ENCODE peak calls at places on chromosomes 13 and 19, in nine cellular contexts. R, O, U, M, L, Y, F, C and T are unnamed samples. For H3K27me3, the result is how much of the 10 kb centered on the place peaks cover.

GRCh38 chr13:40589285-40590109 is 76.9 kb downstream of the FOXO1 start:
- DNase-seq in R (peak), O (no peak), U (peak), M (peak), L (peak), Y (peak), F (peak), C (no peak), T (peak)

GRCh38 chr19:3034845-3035541 is 5.9 kb upstream of the TLE2 start:
- DNase-seq in R (peak), O (peak), U (peak), M (peak), L (peak), Y (no peak), F (no peak), C (peak), T (no peak)

GRCh38 chr13:42486711-42487198 is 87.2 kb upstream of the TNFSF11 start:
- DNase-seq in R (peak), O (no peak), U (peak), M (peak), L (no peak), Y (no peak), F (no peak), C (no peak), T (peak)

GRCh38 chr13:48009298-48009697 is 8.2 kb upstream of the SUCLA2 start:
- DNase-seq in R (peak), O (no peak), U (peak), M (peak), L (no peak), Y (no peak), F (no peak), C (no peak), T (peak)

GRCh38 chr13:102567857-102568256 is 28.9 kb upstream of the TPP2 start:
- DNase-seq in R (no peak), O (no peak), U (no peak), M (no peak), L (no peak), Y (no peak), F (no peak), C (peak), T (no peak)

GRCh38 chr13:91142572-91142971 is 204.9 kb upstream of the MIR17HG start:
- DNase-seq in R (peak), O (no peak), U (peak), M (peak), L (no peak), Y (no peak), F (no peak), C (no peak), T (no peak)

GRCh38 chr13:25329706-25330105 is 28.3 kb downstream of the NUP58 start:
- DNase-seq in R (peak), O (no peak), U (peak), M (peak), L (no peak), Y (no peak), F (no peak), C (no peak), T (peak)

GRCh38 chr13:102687520-102687919 is 7.3 kb downstream of the METTL21C start:
- DNase-seq in R (peak), O (no peak), U (no peak), M (no peak), L (no peak), Y (no peak), F (no peak), C (no peak), T (no peak)

GRCh38 chr13:36710396-36710795 is 36.6 kb downstream of the SERTM1 start:
- DNase-seq in R (no peak), O (no peak), U (no peak), M (no peak), L (no peak), Y (no peak), F (no peak), C (no peak), T (no peak)

GRCh38 chr13:51437550-51438127 is 15.2 kb downstream of the INTS6 start:
- DNase-seq in R (no peak), O (no peak), U (no peak), M (no peak), L (no peak), Y (no peak), F (no peak), C (no peak), T (no peak)

GRCh38 chr19:11399667-11400066 is 15.6 kb upstream of the EPOR start:
- DNase-seq in R (no peak), O (no peak), U (no peak), M (no peak), L (no peak), Y (no peak), F (no peak), C (no peak), T (no peak)

GRCh38 chr13:26436914-26437313 is 120.6 kb upstream of the WASF3 start:
- DNase-seq in R (no peak), O (no peak), U (no peak), M (no peak), L (no peak), Y (no peak), F (no peak), C (no peak), T (no peak)

GRCh38 chr13:39385154-39385553 is 217.8 kb downstream of the LHFPL6 start:
- DNase-seq in R (no peak), O (no peak), U (no peak), M (peak), L (no peak), Y (no peak), F (no peak), C (no peak), T (no peak)

GRCh38 chr19:47697863-47698609 is 15.2 kb upstream of the EHD2 start:
- DNase-seq in R (peak), O (peak), U (peak), M (peak), L (peak), Y (peak), F (peak), C (peak), T (peak)

GRCh38 chr13:110343241-110343865 is 36.3 kb downstream of the COL4A2 start:
- DNase-seq in R (peak), O (no peak), U (no peak), M (peak), L (no peak), Y (no peak), F (peak), C (no peak), T (no peak)

GRCh38 chr13:29849071-29849541 is 1.3 kb downstream of the UBL3 start:
- DNase-seq in R (peak), O (no peak), U (peak), M (peak), L (peak), Y (no peak), F (peak), C (peak), T (no peak)

GRCh38 chr19:48873476-48874308 is 1.5 kb downstream of the PPP1R15A start:
- DNase-seq in R (no peak), O (no peak), U (no peak), M (no peak), L (peak), Y (no peak), F (no peak), C (no peak), T (no peak)

GRCh38 chr13:44191504-44192171 is 182.0 kb upstream of the SERP2 start:
- DNase-seq in R (peak), O (no peak), U (peak), M (peak), L (peak), Y (peak), F (peak), C (peak), T (peak)

GRCh38 chr13:43377955-43378354 is 354.6 kb downstream of the DNAJC15 start:
- DNase-seq in R (peak), O (no peak), U (peak), M (peak), L (no peak), Y (no peak), F (no peak), C (no peak), T (peak)

DNA sequence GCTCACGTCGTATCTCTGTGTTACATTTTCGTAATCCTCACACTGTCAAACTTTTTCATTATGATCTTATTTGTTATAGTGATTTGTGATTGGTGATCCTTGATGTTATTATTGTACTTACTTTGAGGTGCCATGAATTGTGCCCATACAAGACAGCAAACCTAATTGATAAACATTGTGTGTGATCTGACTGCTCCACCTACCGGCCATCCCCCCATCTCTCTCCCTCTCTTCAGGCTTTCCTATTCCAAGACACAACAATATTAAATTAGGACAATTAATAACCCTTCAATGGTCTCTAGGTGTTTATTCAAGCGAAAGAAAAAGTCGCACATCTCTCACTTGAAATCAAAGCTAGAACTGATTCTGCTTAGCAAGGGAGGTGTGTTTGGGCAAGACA is 349.3 kb downstream of the RBM26 start:
- DNase-seq in R (no peak), O (no peak), U (no peak), M (no peak), L (no peak), Y (no peak), F (no peak), C (peak), T (no peak)
- H3K4me3 ChIP-seq in R (no peak), O (no peak), U (no peak), M (no peak), L (no peak), Y (no peak), F (no peak), C (no peak), T (no peak)

DNA sequence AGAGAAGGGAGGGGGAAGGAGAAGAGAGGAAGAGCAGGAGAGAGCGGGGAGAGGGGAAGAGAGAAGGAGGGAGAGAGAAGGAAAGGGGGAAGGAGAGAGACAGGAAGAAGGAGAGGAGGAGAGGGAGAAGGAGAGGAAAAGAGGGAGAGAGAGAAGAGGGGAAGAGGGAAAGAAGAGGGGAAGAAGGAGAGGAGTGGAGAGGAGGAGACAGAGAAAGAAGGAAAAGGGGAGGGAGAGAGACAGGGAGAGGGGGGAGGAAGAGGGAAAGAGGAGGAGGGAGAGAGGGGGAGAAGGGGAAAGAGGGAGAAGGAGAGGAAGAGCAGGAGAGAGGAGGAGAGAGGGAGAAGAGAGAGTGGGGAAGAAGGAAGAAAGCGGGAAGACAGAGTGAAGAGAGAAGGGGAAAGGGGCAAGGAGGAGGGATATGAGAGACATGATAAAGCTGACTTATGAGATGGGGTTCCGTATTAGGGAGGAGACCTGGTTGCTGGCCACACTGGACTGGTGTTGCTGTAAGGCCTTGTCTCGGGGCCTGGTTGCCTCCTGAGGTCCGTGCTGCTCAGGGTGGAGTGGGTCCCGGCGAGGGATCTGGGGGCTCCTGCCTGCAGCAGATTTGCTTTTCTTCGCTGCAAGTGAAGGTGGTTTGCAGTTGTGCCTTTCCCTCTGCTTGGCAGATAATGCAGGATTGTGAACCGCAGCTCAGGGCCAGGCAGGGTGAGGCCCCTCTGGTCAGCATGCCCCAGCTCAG is 139.5 kb downstream of the TEX29 start:
- DNase-seq in R (no peak), O (no peak), U (no peak), M (no peak), L (no peak), Y (no peak), F (no peak), C (no peak), T (no peak)
- H3K27me3 ChIP-seq in R (under half), O (under half), U (under half), M (under half), L (under half), Y (under half), F (under half), C (under half), T (under half)

GRCh38 chr19:21604351-21604926 is 99.0 kb downstream of the ZNF429 start:
- DNase-seq in R (peak), O (no peak), U (peak), M (peak), L (no peak), Y (no peak), F (no peak), C (peak), T (peak)
- H3K4me3 ChIP-seq in R (peak), O (peak), U (peak), M (peak), L (peak), Y (no peak), F (peak), C (peak), T (peak)

GRCh38 chr13:27965740-27966640 is 3.1 kb downstream of the CDX2 start:
- DNase-seq in R (no peak), O (no peak), U (no peak), M (no peak), L (no peak), Y (no peak), F (no peak), C (peak), T (no peak)

GRCh38 chr13:27967736-27968315 is 1.3 kb downstream of the CDX2 start:
- DNase-seq in R (no peak), O (no peak), U (no peak), M (no peak), L (no peak), Y (no peak), F (no peak), C (peak), T (no peak)

GRCh38 chr13:27966641-27967202 is 2.4 kb downstream of the CDX2 start:
- DNase-seq in R (no peak), O (no peak), U (no peak), M (no peak), L (no peak), Y (no peak), F (no peak), C (peak), T (no peak)

GRCh38 chr13:27968316-27969072 is 621 bp downstream of the CDX2 start:
- DNase-seq in R (peak), O (no peak), U (no peak), M (no peak), L (no peak), Y (no peak), F (peak), C (peak), T (peak)

GRCh38 chr13:27967203-27967735 is 1.8 kb downstream of the CDX2 start:
- DNase-seq in R (no peak), O (no peak), U (no peak), M (no peak), L (no peak), Y (no peak), F (no peak), C (peak), T (no peak)
- H3K27me3 ChIP-seq in R (half or more), O (half or more), U (half or more), M (half or more), L (under half), Y (half or more), F (under half), C (half or more), T (under half)

GRCh38 chr13:27791146-27791900 is 960 bp upstream of the GSX1 start:
- DNase-seq in R (no peak), O (no peak), U (no peak), M (no peak), L (no peak), Y (no peak), F (no peak), C (peak), T (no peak)
- H3K4me3 ChIP-seq in R (peak), O (peak), U (no peak), M (no peak), L (peak), Y (no peak), F (peak), C (peak), T (no peak)

DNA sequence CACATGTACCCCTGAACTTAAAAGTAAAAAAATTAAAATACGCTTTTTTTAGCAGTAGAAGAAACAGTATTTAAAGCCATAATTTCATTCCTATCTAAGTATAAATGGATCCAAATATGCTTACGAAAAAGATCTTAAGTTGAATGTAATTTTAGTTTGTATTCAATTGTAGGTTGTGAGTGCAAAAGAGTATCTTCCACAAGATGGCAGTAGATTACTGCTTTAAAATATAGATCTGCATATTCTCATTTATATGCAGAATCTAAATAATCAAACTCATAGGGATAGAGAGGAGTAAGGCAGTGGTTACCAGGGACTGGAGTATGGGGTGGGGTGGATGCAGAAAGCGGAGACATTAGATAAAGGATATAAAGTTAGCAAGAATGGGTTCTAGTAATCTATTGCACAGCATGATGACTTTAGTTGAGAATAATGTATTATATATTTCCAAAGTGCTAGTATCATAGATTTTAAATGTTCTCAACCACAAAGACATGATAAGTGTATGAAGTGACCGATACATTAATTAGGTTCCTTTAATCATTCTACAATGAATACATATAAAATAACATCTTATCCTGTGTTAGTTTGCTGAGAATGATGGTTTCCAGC is 14.2 kb downstream of the OR7A17 start:
- DNase-seq in R (peak), O (no peak), U (peak), M (no peak), L (no peak), Y (no peak), F (no peak), C (peak), T (no peak)
- H3K27me3 ChIP-seq in R (under half), O (under half), U (under half), M (under half), L (under half), Y (under half), F (under half), C (under half), T (under half)

GRCh38 chr19:4600082-4600481 is 39.2 kb upstream of the TNFAIP8L1 start:
- DNase-seq in R (no peak), O (no peak), U (no peak), M (no peak), L (no peak), Y (no peak), F (no peak), C (no peak), T (no peak)

GRCh38 chr19:4600893-4601292 is 38.4 kb upstream of the TNFAIP8L1 start:
- DNase-seq in R (no peak), O (no peak), U (no peak), M (no peak), L (no peak), Y (no peak), F (no peak), C (no peak), T (no peak)

GRCh38 chr19:4597975-4598671 is 38.6 kb upstream of the SEMA6B start:
- DNase-seq in R (no peak), O (peak), U (no peak), M (no peak), L (no peak), Y (peak), F (no peak), C (peak), T (peak)

GRCh38 chr19:4597278-4597974 is 37.9 kb upstream of the SEMA6B start:
- DNase-seq in R (no peak), O (no peak), U (no peak), M (no peak), L (no peak), Y (no peak), F (no peak), C (no peak), T (no peak)

GRCh38 chr19:4598712-4599111 is 39.2 kb upstream of the SEMA6B start:
- DNase-seq in R (no peak), O (no peak), U (no peak), M (no peak), L (no peak), Y (no peak), F (no peak), C (peak), T (no peak)
- H3K4me3 ChIP-seq in R (no peak), O (no peak), U (no peak), M (no peak), L (no peak), Y (no peak), F (no peak), C (peak), T (no peak)

DNA sequence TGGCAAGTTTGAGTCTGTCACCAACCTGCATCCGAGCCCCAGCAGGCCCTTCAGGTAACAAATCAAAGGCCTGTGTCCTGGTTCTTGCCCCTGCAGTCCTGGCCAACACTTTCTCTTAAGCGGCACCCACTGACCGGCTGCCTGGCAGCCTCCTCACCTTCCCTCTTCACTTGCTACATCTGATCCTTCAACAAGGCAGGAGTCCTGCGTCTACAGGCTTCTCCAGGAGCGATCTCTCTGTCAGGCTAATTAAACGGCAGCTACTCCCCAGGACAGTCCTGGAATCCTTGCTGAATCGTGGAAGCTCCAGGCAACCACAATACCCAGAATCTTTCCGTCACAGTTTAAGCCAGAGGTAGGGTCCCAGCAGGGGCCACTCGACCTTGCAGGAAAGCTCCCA is 41.1 kb upstream of the GAS6 start:
- DNase-seq in R (no peak), O (no peak), U (no peak), M (no peak), L (no peak), Y (no peak), F (peak), C (no peak), T (no peak)
- H3K27me3 ChIP-seq in R (under half), O (under half), U (under half), M (under half), L (under half), Y (under half), F (under half), C (under half), T (under half)